ENCODE peak calls at places on chromosomes 16 and 17, in five cellular contexts. One of them, this sample, is unnamed. For H3K4me1 and H3K27me3, the result is how much of the 10 kb centered on the place peaks cover.

GRCh38 chr16:77063617-77064016 is 127.4 kb upstream of the MON1B start:
- ATAC-seq in K562: no peak
- ATAC-seq in upper lobe of left lung: no peak
- ATAC-seq in GM12878: no peak
- ATAC-seq in HepG2: no peak
- ATAC-seq in this sample: no peak

GRCh38 chr16:86403541-86404163 is 106.7 kb upstream of the FOXF1 start:
- ATAC-seq in HepG2: no peak
- ATAC-seq in upper lobe of left lung: no peak
- ATAC-seq in GM12878: no peak
- ATAC-seq in K562: no peak
- ATAC-seq in this sample: no peak

GRCh38 chr16:58753711-58754134 is 19.6 kb upstream of the GOT2 start:
- ATAC-seq in HepG2: peak
- ATAC-seq in GM12878: no peak
- ATAC-seq in K562: no peak
- ATAC-seq in upper lobe of left lung: peak
- ATAC-seq in this sample: no peak

GRCh38 chr16:19522369-19523159 is 666 bp upstream of the GDE1 start:
- ATAC-seq in upper lobe of left lung: peak
- ATAC-seq in GM12878: no peak
- ATAC-seq in HepG2: no peak
- ATAC-seq in K562: no peak
- ATAC-seq in this sample: no peak

GRCh38 chr17:45432405-45433113 is at the start of gene ARHGAP27:
- ATAC-seq in K562: no peak
- ATAC-seq in HepG2: peak
- ATAC-seq in upper lobe of left lung: peak
- ATAC-seq in GM12878: no peak
- ATAC-seq in this sample: no peak

GRCh38 chr16:84271037-84271436 is 23.6 kb upstream of the WFDC1 start:
- ATAC-seq in K562: no peak
- ATAC-seq in GM12878: no peak
- ATAC-seq in upper lobe of left lung: no peak
- ATAC-seq in HepG2: no peak
- ATAC-seq in this sample: no peak

GRCh38 chr17:41769985-41770384 is 16.5 kb downstream of the JUP start:
- ATAC-seq in upper lobe of left lung: no peak
- ATAC-seq in K562: no peak
- ATAC-seq in HepG2: no peak
- ATAC-seq in GM12878: no peak
- ATAC-seq in this sample: no peak

GRCh38 chr17:80980397-80981061 is 11.1 kb upstream of the CHMP6 start:
- ATAC-seq in upper lobe of left lung: no peak
- ATAC-seq in K562: no peak
- ATAC-seq in HepG2: no peak
- ATAC-seq in GM12878: peak
- ATAC-seq in this sample: no peak

GRCh38 chr17:75615301-75615700 is 17.9 kb upstream of the SMIM5 start:
- ATAC-seq in K562: peak
- ATAC-seq in upper lobe of left lung: no peak
- ATAC-seq in HepG2: peak
- ATAC-seq in GM12878: no peak
- ATAC-seq in this sample: no peak

GRCh38 chr17:15261063-15261817 is 3.9 kb downstream of the PMP22 start:
- ATAC-seq in HepG2: peak
- ATAC-seq in GM12878: no peak
- ATAC-seq in upper lobe of left lung: peak
- ATAC-seq in K562: peak
- ATAC-seq in this sample: peak

GRCh38 chr16:55019419-55020131 is 88.9 kb downstream of the IRX5 start:
- ATAC-seq in HepG2: no peak
- ATAC-seq in GM12878: no peak
- ATAC-seq in upper lobe of left lung: peak
- ATAC-seq in K562: no peak
- ATAC-seq in this sample: no peak

GRCh38 chr17:43902190-43902589 is 5.1 kb downstream of the MPP2 start:
- ATAC-seq in HepG2: no peak
- ATAC-seq in upper lobe of left lung: no peak
- ATAC-seq in GM12878: no peak
- ATAC-seq in K562: no peak
- ATAC-seq in this sample: no peak

GRCh38 chr17:78734841-78735641 is 47.0 kb downstream of the CYTH1 start:
- ATAC-seq in upper lobe of left lung: no peak
- ATAC-seq in HepG2: peak
- ATAC-seq in GM12878: peak
- ATAC-seq in K562: peak
- ATAC-seq in this sample: no peak

GRCh38 chr17:68346448-68346847 is 55.2 kb downstream of the ARSG start:
- ATAC-seq in HepG2: no peak
- ATAC-seq in upper lobe of left lung: peak
- ATAC-seq in K562: no peak
- ATAC-seq in GM12878: peak
- ATAC-seq in this sample: no peak

GRCh38 chr17:73795730-73796129 is 151.5 kb upstream of the SDK2 start:
- ATAC-seq in GM12878: no peak
- ATAC-seq in upper lobe of left lung: no peak
- ATAC-seq in K562: no peak
- ATAC-seq in HepG2: peak
- ATAC-seq in this sample: no peak

GRCh38 chr17:17528696-17529652 is 32.8 kb upstream of the RASD1 start:
- ATAC-seq in GM12878: no peak
- ATAC-seq in K562: no peak
- ATAC-seq in upper lobe of left lung: peak
- ATAC-seq in HepG2: peak
- ATAC-seq in this sample: no peak

GRCh38 chr16:60304078-60304477 is 1570.0 kb upstream of the GOT2 start:
- ATAC-seq in HepG2: no peak
- ATAC-seq in upper lobe of left lung: no peak
- ATAC-seq in K562: no peak
- ATAC-seq in GM12878: no peak
- ATAC-seq in this sample: no peak

GRCh38 chr17:77641718-77642117 is 316.8 kb upstream of the TNRC6C start:
- ATAC-seq in K562: no peak
- ATAC-seq in HepG2: no peak
- ATAC-seq in GM12878: no peak
- ATAC-seq in upper lobe of left lung: no peak
- ATAC-seq in this sample: no peak
- H3K4me1 ChIP-seq in K562: under half
- H3K4me1 ChIP-seq in HepG2: under half
- H3K4me1 ChIP-seq in GM12878: under half
- H3K4me1 ChIP-seq in upper lobe of left lung: under half
- H3K4me1 ChIP-seq in this sample: under half

GRCh38 chr16:1826691-1827573 is at the start of the genes FAHD1 and HAGH:
- ATAC-seq in HepG2: peak
- ATAC-seq in K562: peak
- ATAC-seq in GM12878: peak
- ATAC-seq in upper lobe of left lung: peak
- ATAC-seq in this sample: peak
- TF ChIP-seq EP300 in HepG2: peak
- TF ChIP-seq EP300 in K562: peak
- TF ChIP-seq EP300 in GM12878: no peak
- TF ChIP-seq EP300 in upper lobe of left lung: no peak
- TF ChIP-seq EP300 in this sample: no peak

GRCh38 chr17:61718022-61718421 is 127.0 kb upstream of the NACA2 start:
- ATAC-seq in HepG2: no peak
- ATAC-seq in K562: no peak
- ATAC-seq in upper lobe of left lung: no peak
- ATAC-seq in GM12878: no peak
- ATAC-seq in this sample: no peak
- H3K27me3 ChIP-seq in HepG2: under half
- H3K27me3 ChIP-seq in K562: under half
- H3K27me3 ChIP-seq in upper lobe of left lung: under half
- H3K27me3 ChIP-seq in GM12878: under half
- H3K27me3 ChIP-seq in this sample: under half

DNA sequence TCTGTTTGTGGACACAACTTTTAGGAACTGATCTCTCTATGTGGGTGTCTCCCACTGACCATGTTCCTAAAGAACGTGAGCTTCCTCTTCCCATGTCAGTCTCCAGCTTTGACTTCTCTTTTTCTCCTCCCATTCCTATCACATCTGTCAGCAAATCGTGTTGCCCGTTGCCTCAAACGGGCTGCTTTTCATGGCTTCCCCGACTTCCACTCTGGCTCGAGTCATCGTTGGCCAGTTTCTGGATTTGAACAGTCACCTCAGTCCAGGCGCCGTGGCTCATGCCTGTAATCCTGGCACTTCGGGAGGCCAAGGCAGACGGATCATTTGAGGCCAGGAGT is 5.4 kb downstream of the ABCC1 start:
- ATAC-seq in HepG2: no peak
- ATAC-seq in upper lobe of left lung: peak
- ATAC-seq in K562: no peak
- ATAC-seq in GM12878: no peak
- ATAC-seq in this sample: peak
- H3K4me1 ChIP-seq in HepG2: half or more
- H3K4me1 ChIP-seq in upper lobe of left lung: under half
- H3K4me1 ChIP-seq in K562: under half
- H3K4me1 ChIP-seq in GM12878: under half
- H3K4me1 ChIP-seq in this sample: under half